ENCODE peak calls at places on chromosomes 7 and 10, in nine cellular contexts. O is foreskin fibroblast, B is osteoblast, H is ovary, C is mesothelial cell of epicardium, Z is GM10248, E is fibroblast of villous mesenchyme, Y is AG09309, G is cardiac fibroblast. K is an unnamed sample.

GRCh38 chr7:140417456-140418155 is 13.7 kb downstream of the RAB19 start:
- DNase-seq in G (no peak), O (no peak), H (no peak), Z (no peak), E (no peak), Y (no peak), C (no peak), B (no peak), K (no peak)

GRCh38 chr7:93316730-93317129 is 84.6 kb downstream of the VPS50 start:
- DNase-seq in O (peak), Y (no peak), E (no peak), G (peak), Z (no peak), C (no peak), H (no peak), B (peak), K (no peak)

GRCh38 chr7:105046414-105046813 is 32.4 kb downstream of the KMT2E start:
- DNase-seq in Z (no peak), Y (peak), H (no peak), G (peak), O (peak), E (peak), B (peak), C (no peak), K (no peak)

GRCh38 chr7:127995157-127995865 is 35.9 kb downstream of the LRRC4 start:
- DNase-seq in Y (peak), H (no peak), C (no peak), E (peak), Z (no peak), O (peak), B (no peak), G (peak), K (no peak)

GRCh38 chr7:38398725-38399321 is 125.4 kb upstream of the TARP start:
- DNase-seq in G (peak), B (peak), O (peak), C (peak), H (peak), E (peak), Z (peak), Y (no peak), K (peak)

GRCh38 chr7:98745722-98746318 is 124.0 kb downstream of the TMEM130 start:
- DNase-seq in H (no peak), C (peak), B (no peak), E (peak), O (peak), G (peak), Y (no peak), Z (peak), K (peak)

GRCh38 chr10:43340619-43341018 is 30.8 kb upstream of the FXYD4 start:
- DNase-seq in C (no peak), Z (no peak), G (no peak), B (peak), Y (no peak), H (no peak), E (no peak), O (no peak), K (no peak)

GRCh38 chr7:98034044-98035035 is 44.3 kb upstream of the OCM2 start:
- DNase-seq in H (peak), B (peak), E (no peak), Z (no peak), Y (no peak), G (no peak), O (peak), C (no peak), K (no peak)

GRCh38 chr7:100122067-100122466 is 2.6 kb downstream of the CNPY4 start:
- DNase-seq in Y (no peak), Z (no peak), E (no peak), H (no peak), C (no peak), O (no peak), G (no peak), B (no peak), K (no peak)

GRCh38 chr7:85851571-85852193 is 664.8 kb upstream of the SEMA3D start:
- DNase-seq in G (peak), Z (no peak), B (peak), O (peak), H (no peak), E (peak), C (no peak), Y (peak), K (no peak)

GRCh38 chr7:197413-198335 is 5.3 kb downstream of the FAM20C start:
- DNase-seq in O (no peak), G (no peak), B (no peak), Z (no peak), C (no peak), H (no peak), Y (no peak), E (no peak), K (no peak)

GRCh38 chr7:200290-200689 is 7.9 kb downstream of the FAM20C start:
- DNase-seq in G (no peak), C (no peak), H (no peak), O (no peak), Y (no peak), B (no peak), E (no peak), Z (no peak), K (no peak)

GRCh38 chr7:199465-200249 is 7.3 kb downstream of the FAM20C start:
- DNase-seq in Y (no peak), H (no peak), Z (no peak), C (no peak), O (no peak), E (no peak), G (no peak), B (no peak), K (no peak)

GRCh38 chr7:204326-204725 is 12.0 kb downstream of the FAM20C start:
- DNase-seq in C (no peak), G (no peak), B (no peak), Y (no peak), H (no peak), E (no peak), O (no peak), Z (no peak), K (no peak)

DNA sequence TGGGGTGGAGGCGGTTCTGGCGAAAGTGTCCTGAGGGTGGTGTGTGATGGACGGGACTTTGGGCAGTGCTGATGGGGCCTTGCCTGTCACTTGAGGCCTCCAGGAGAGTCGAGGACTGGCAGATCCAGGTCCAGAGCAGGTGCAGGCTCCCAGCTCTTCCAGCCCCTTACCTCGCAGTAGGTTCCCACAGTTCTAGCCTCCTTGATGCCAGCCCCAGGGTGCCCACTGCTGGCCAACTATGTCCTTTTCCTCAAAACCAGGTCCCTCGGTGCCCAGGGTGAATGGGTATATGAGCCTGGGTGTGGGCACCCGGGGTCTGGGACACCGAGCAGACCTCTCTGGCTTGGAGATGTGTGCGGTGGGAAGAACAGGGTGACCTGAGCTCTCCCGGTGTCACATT is 8.3 kb downstream of the FAM20C start:
- DNase-seq in O (no peak), H (no peak), E (no peak), Y (no peak), G (no peak), Z (no peak), C (no peak), B (no peak), K (no peak)
- TF ChIP-seq CTCF in O (no peak), H (no peak), E (no peak), Y (no peak), G (peak), Z (no peak), C (no peak), B (peak), K (no peak)

GRCh38 chr10:102384053-102384452 is 11.5 kb upstream of the NFKB2 start:
- DNase-seq in G (peak), B (peak), H (no peak), Z (no peak), C (no peak), Y (no peak), O (peak), E (peak), K (no peak)
- TF ChIP-seq CTCF in G (peak), B (peak), H (no peak), Z (no peak), C (no peak), Y (no peak), O (peak), E (peak), K (peak)

GRCh38 chr10:56466005-56466404 is 104.9 kb upstream of the ZWINT start:
- DNase-seq in E (no peak), Z (no peak), Y (no peak), O (no peak), C (no peak), G (no peak), H (no peak), B (peak), K (no peak)
- TF ChIP-seq CTCF in E (no peak), Z (no peak), Y (no peak), O (no peak), C (no peak), G (no peak), H (no peak), B (no peak), K (no peak)

DNA sequence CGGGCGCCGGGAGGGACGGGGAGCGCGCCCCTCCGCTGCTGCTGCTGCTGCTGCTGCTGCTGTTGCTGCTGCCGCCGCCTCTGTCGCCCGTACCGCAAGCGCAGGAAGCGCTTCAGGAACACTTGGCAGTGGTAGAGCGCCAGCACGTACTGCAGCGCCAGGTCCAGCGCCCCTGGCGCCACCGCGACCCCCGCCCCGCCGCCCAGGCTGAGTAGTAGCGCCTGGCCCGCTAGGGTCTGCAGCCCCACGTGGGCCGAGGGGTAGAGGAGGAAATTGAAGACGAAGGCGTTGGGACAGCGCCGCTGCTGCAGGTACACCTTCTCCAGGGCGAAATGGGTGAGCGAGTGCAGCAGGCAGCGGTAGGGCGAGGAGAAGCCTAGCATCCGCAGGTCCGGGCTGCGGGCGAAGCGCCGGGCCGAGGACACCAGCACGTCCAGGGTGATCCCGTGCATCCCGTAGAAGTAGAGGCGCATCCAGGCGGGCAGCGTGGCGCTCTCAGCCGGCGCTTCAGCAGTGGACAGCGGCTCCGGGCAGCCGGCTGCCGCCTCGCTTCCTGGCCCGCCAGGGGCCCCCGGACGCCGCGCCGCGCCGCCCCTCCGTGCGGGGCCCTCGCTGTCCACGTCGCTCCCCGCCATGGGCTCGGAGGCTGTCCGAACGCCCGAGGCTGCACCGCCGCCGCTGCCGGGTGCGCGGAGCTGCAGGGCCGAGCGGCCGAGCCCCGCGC is at the start of gene TMEM229A:
- DNase-seq in H (peak), C (peak), Z (peak), E (peak), O (peak), B (peak), G (peak), Y (no peak), K (peak)
- TF ChIP-seq CTCF in H (no peak), C (no peak), Z (no peak), E (no peak), O (no peak), B (no peak), G (no peak), Y (no peak), K (peak)

GRCh38 chr7:132053871-132054270 is 497.4 kb upstream of the PODXL start:
- DNase-seq in B (no peak), O (no peak), E (no peak), H (no peak), C (no peak), Y (no peak), Z (no peak), G (no peak), K (no peak)

GRCh38 chr7:132045481-132045980 is 489.1 kb upstream of the PODXL start:
- DNase-seq in B (no peak), G (no peak), H (no peak), O (no peak), Y (no peak), C (no peak), E (no peak), Z (no peak), K (no peak)

GRCh38 chr7:132044247-132044646 is 487.8 kb upstream of the PODXL start:
- DNase-seq in Y (no peak), C (no peak), O (no peak), G (no peak), E (no peak), H (no peak), Z (no peak), B (no peak), K (no peak)

GRCh38 chr7:132045002-132045401 is 488.6 kb upstream of the PODXL start:
- DNase-seq in Y (no peak), O (no peak), G (no peak), Z (no peak), H (no peak), B (no peak), E (no peak), C (no peak), K (no peak)

DNA sequence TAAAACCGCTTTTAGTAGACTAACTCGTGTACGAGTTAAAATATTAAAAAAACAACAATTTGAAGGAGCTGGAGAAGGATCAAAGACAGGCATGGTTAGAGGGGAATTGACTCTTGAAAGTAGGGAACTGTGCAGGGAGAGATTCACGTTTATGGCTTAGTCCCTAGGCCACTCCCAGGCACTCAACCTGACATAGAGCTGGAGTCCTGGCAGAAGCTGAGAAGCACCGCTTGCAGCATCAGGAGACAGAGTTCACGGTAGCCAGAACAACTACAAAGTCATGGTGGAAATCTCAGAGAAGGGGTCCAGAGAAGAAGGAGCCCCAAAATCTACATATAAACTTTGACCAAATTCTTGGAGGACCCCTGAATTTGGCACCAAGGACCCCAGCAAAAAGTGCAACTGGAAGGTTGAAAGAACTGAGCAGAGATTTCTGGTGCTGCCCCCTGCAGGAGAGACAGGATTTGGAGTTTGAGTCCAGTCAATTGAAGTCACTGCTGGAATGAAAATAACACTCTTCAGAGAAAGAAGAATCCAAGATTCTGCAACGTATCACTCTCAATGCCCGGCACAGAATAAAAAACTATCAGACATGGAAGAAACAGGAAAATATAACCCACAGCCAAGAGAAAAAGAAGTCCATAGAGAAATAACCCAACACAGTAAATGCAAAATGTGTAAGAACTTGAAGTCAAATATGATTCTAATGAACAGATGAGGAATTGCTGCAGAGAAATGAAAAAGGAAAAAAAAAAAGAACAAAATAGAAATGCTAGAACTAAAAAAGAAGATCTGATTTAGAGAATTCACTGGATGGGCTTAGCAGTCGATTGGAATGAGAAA is 493.3 kb upstream of the PODXL start:
- DNase-seq in Z (peak), H (no peak), O (peak), B (no peak), E (peak), G (peak), C (no peak), Y (no peak), K (peak)
- TF ChIP-seq CTCF in Z (peak), H (no peak), O (peak), B (peak), E (peak), G (peak), C (peak), Y (peak), K (peak)

GRCh38 chr10:17290226-17290625 is 62.2 kb downstream of the VIM start:
- DNase-seq in O (peak), C (no peak), G (peak), B (peak), H (no peak), Y (peak), Z (peak), E (peak), K (no peak)
- TF ChIP-seq CTCF in O (peak), C (no peak), G (no peak), B (peak), H (peak), Y (peak), Z (no peak), E (peak), K (peak)

DNA sequence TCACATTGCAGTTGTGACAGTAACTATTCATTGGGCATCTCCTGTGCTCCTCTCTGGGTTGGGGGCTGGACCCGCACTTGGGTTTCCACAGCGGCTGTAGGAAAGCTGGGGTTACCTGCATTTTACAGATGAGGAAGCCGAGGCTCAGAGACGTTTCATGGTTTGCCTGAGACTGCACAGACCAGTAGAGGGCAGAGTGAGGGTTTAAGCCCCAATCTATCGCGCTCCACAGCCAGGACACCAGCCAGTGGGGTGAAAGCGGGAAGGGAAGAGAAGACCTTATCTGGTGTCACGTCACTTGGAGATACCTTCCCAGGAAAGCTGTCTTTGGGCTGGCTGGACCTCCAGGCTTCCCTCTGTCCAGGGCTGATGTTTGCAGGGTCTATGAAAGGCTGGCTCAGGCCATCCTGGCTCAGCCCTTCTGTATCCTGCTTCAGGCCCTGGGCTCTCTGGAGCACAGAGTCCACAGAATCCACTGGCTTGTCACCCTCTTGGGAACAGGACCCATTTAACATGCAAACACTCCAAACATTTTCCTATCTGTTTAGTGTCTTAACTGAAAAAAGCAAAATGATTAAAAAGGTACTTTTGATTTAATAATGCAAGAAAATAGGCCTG is 167.7 kb downstream of the EMX2 start:
- DNase-seq in B (no peak), G (no peak), Z (no peak), H (no peak), C (no peak), Y (no peak), E (no peak), O (no peak), K (no peak)
- TF ChIP-seq CTCF in B (peak), G (no peak), Z (no peak), H (no peak), C (no peak), Y (no peak), E (no peak), O (no peak), K (no peak)

DNA sequence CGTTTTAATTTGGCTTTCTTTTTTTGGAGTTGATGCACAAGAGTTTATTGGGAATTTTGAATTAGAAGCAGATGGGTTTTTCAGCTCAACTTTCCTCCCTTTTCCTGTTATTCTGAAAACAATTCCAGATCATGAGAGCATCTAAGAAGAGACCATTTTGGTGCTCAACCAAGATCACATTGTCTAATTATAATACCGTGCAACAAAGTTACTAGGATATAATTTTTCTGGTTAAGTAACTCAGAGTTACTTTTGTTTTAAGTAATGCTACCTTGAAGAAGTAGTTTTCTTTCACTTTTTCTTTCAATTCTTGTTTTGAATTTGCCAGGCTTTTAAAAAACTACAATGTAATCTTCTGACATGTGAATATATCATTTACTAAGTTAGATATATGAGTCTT is 396.7 kb upstream of the KLF6 start:
- DNase-seq in Z (no peak), G (no peak), Y (no peak), C (no peak), E (peak), H (no peak), O (peak), B (no peak), K (no peak)
- TF ChIP-seq CTCF in Z (no peak), G (no peak), Y (no peak), C (no peak), E (no peak), H (no peak), O (no peak), B (no peak), K (no peak)

DNA sequence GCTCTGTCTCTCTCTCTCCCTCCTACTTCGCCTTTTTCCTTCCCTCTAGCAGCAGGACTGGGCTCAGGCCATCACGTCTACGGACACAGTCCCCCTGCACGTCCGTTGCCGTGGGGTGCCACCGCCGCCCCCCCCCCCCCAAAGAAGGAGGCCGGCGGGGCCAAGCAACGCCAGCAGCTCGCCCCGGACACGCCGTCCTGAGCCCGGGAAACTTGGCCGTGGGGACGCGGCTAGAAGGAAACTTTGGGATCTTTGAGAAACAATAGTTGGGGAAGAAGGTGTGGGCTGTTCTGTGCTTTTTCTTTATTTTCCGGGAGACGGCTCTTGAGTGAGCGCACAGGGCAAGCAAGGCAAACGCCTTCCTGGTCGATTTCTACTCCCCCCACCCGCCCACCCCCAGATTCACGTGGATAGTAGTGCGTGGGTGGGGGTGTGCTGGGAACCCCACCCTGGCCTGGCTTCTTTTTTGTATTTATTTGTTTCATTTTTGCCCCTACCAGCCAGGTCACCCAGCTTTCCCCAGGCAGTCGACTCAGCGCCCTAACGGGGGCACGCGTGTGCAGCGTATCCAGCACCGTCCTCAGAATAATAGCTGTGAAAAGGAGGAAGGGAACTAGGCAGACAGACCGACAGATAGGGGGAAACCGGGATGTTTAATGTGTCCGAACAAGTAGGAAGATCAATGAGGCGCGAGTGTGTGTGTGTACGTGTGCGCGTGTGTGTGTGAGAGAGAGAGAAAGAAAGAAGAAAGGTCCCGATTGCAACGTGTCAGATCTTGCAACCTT is 1.4 kb downstream of the MXI1 start:
- DNase-seq in E (peak), Z (peak), Y (no peak), B (peak), O (peak), H (peak), C (no peak), G (peak), K (no peak)
- TF ChIP-seq CTCF in E (peak), Z (peak), Y (peak), B (peak), O (peak), H (no peak), C (no peak), G (peak), K (no peak)

K was measured in neural crest cell.